ENCODE peak calls at places on chromosomes 12 and 14, in five cellular contexts. S is GM23248; T is HuH-7.5; L is activated naive CD4-positive, alpha-beta T cell; Q is mesothelial cell of epicardium. I is an unnamed sample.

GRCh38 chr12:2753536-2753935 is 41.2 kb upstream of the FKBP4 start:
- DNase-seq in S (no peak), T (no peak), L (no peak), Q (no peak), I (no peak)

GRCh38 chr14:73058923-73059311 is 583 bp downstream of the RBM25 start:
- DNase-seq in S (peak; percentile 67), T (peak; percentile 33), L (no peak), Q (no peak), I (peak; percentile 66)

GRCh38 chr12:75998292-75999063 is 33.1 kb downstream of the PHLDA1 start:
- DNase-seq in S (peak; percentile 72), T (no peak), L (no peak), Q (no peak), I (peak; percentile 55)

GRCh38 chr12:113196996-113197395 is 11.5 kb downstream of the RITA1 start:
- DNase-seq in S (peak; percentile 89), T (peak; percentile 86), L (peak; percentile 21), Q (no peak), I (peak; percentile 87)

GRCh38 chr12:95446511-95446910 is 27.4 kb upstream of the METAP2 start:
- DNase-seq in S (no peak), T (peak; percentile 52), L (no peak), Q (peak; percentile 46), I (no peak)

GRCh38 chr12:72271401-72271740 is 799 bp upstream of the TRHDE start:
- DNase-seq in S (peak; percentile 34), T (peak; percentile 48), L (no peak), Q (peak; percentile 43), I (peak; percentile 75)

GRCh38 chr14:47675489-47676300 is at the start of gene MDGA2:
- DNase-seq in S (peak; percentile 29), T (no peak), L (no peak), Q (peak; percentile 51), I (no peak)

GRCh38 chr14:103805708-103806107 is 41.7 kb downstream of the PPP1R13B start:
- DNase-seq in S (no peak), T (no peak), L (no peak), Q (no peak), I (no peak)

GRCh38 chr12:108832730-108833354 is 24.5 kb downstream of the SSH1 start:
- DNase-seq in S (peak; percentile 95), T (no peak), L (no peak), Q (no peak), I (peak; percentile 79)

GRCh38 chr12:123867141-123867540 is 105.0 kb downstream of the DNAH10 start:
- DNase-seq in S (no peak), T (no peak), L (no peak), Q (no peak), I (no peak)

GRCh38 chr12:13404631-13405473 is 208.3 kb downstream of the EMP1 start:
- DNase-seq in S (no peak), T (no peak), L (no peak), Q (no peak), I (no peak)

GRCh38 chr12:121937654-121938053 is 19.3 kb downstream of the CFAP251 start:
- DNase-seq in S (no peak), T (no peak), L (no peak), Q (no peak), I (no peak)

GRCh38 chr12:87305481-87305880 is 723.7 kb downstream of the C12orf50 start:
- DNase-seq in S (no peak), T (no peak), L (no peak), Q (no peak), I (no peak)

GRCh38 chr12:27821259-27821973 is 41.4 kb upstream of the MANSC4 start:
- DNase-seq in S (peak; percentile 79), T (peak; percentile 51), L (no peak), Q (no peak), I (peak; percentile 91)

GRCh38 chr12:101700299-101700820 is 2.9 kb downstream of the CHPT1 start:
- DNase-seq in S (no peak), T (no peak), L (no peak), Q (no peak), I (no peak)

GRCh38 chr14:63276016-63276415 is 42.7 kb downstream of the GPHB5 start:
- DNase-seq in S (no peak), T (no peak), L (no peak), Q (no peak), I (no peak)

GRCh38 chr12:92332552-92332951 is 186.9 kb upstream of the BTG1 start:
- DNase-seq in S (no peak), T (no peak), L (no peak), Q (no peak), I (no peak)

GRCh38 chr14:96362071-96362964 is 823 bp downstream of the ATG2B start:
- DNase-seq in S (peak; percentile 71), T (peak; percentile 27), L (peak; percentile 20), Q (no peak), I (peak; percentile 64)

GRCh38 chr12:96392397-96392796 is 7.8 kb downstream of the CDK17 start:
- DNase-seq in S (no peak), T (no peak), L (no peak), Q (no peak), I (no peak)

GRCh38 chr14:106872619-106873446 is 1346.5 kb downstream of the TMEM121 start:
- DNase-seq in S (peak; percentile 24), T (no peak), L (peak; percentile 85), Q (no peak), I (peak; percentile 8)

GRCh38 chr12:24913953-24914352 is 34.9 kb downstream of the BCAT1 start:
- DNase-seq in S (no peak), T (no peak), L (no peak), Q (no peak), I (no peak)